ENCODE peak calls at places on chromosome 17, in ten cellular contexts. R is stomach, I is B cell, Z is mesothelial cell of epicardium, A is BJ, L is kidney epithelial cell, C is cardiac fibroblast, K is AG04450, X is choroid plexus epithelial cell, S is omental fat pad. Y is an unnamed sample.

GRCh38 chr17:40343126-40344119 is 21.1 kb downstream of the GJD3 start:
- DNase-seq in S (no peak), C (no peak), K (no peak), R (no peak), X (no peak), A (no peak), Z (no peak), I (peak), L (no peak), Y (no peak)

GRCh38 chr17:59368218-59368857 is 36.9 kb downstream of the YPEL2 start:
- DNase-seq in K (no peak), X (no peak), L (no peak), R (no peak), C (no peak), Z (no peak), A (no peak), S (no peak), I (no peak), Y (no peak)

GRCh38 chr17:3602499-3602898 is 6.7 kb downstream of the TRPV1 start:
- DNase-seq in I (peak), A (no peak), Z (no peak), K (no peak), L (no peak), C (peak), R (no peak), X (peak), S (no peak), Y (no peak)

GRCh38 chr17:45201457-45201856 is 20.2 kb upstream of the FMNL1 start:
- DNase-seq in K (no peak), X (no peak), L (no peak), I (no peak), R (no peak), Z (no peak), S (no peak), C (no peak), A (no peak), Y (no peak)

GRCh38 chr17:45976755-45977505 is 22.1 kb upstream of the STH start:
- DNase-seq in X (peak), S (no peak), C (peak), I (no peak), L (no peak), R (no peak), A (no peak), K (no peak), Z (no peak), Y (no peak)

GRCh38 chr17:47099451-47099986 is 89.6 kb downstream of the CDC27 start:
- DNase-seq in K (no peak), I (no peak), Z (no peak), L (no peak), A (no peak), C (no peak), S (no peak), R (no peak), X (no peak), Y (no peak)

GRCh38 chr17:30433514-30433913 is 43.7 kb upstream of the GOSR1 start:
- DNase-seq in R (peak), L (peak), I (no peak), Z (no peak), K (peak), X (peak), A (peak), S (no peak), C (peak), Y (no peak)

GRCh38 chr17:72472116-72472515 is 351.3 kb downstream of the SOX9 start:
- DNase-seq in R (no peak), K (no peak), S (no peak), Z (no peak), X (no peak), C (no peak), A (no peak), I (no peak), L (no peak), Y (no peak)

GRCh38 chr17:45873728-45874127 is 20.6 kb upstream of the MAPT start:
- DNase-seq in L (no peak), Z (no peak), A (no peak), I (no peak), X (no peak), K (no peak), S (no peak), R (no peak), C (no peak), Y (no peak)

GRCh38 chr17:44367219-44367618 is 3.6 kb upstream of the FAM171A2 start:
- DNase-seq in K (no peak), C (no peak), S (no peak), I (no peak), Z (no peak), L (no peak), X (no peak), A (no peak), R (no peak), Y (no peak)

GRCh38 chr17:66451188-66452149 is 149.1 kb downstream of the PRKCA start:
- DNase-seq in I (no peak), A (no peak), R (peak), K (no peak), C (no peak), Z (no peak), X (no peak), L (no peak), S (no peak), Y (no peak)
- TF ChIP-seq CTCF in I (no peak), A (no peak), R (no peak), K (no peak), C (peak), Z (no peak), X (peak), L (no peak), S (no peak), Y (no peak)

GRCh38 chr17:80800775-80801391 is 190.8 kb upstream of the CHMP6 start:
- DNase-seq in S (no peak), A (no peak), K (no peak), R (no peak), Z (no peak), I (no peak), C (no peak), L (no peak), X (no peak), Y (no peak)
- TF ChIP-seq CTCF in S (no peak), A (no peak), K (no peak), R (no peak), Z (no peak), I (no peak), C (no peak), L (no peak), X (no peak), Y (no peak)

DNA sequence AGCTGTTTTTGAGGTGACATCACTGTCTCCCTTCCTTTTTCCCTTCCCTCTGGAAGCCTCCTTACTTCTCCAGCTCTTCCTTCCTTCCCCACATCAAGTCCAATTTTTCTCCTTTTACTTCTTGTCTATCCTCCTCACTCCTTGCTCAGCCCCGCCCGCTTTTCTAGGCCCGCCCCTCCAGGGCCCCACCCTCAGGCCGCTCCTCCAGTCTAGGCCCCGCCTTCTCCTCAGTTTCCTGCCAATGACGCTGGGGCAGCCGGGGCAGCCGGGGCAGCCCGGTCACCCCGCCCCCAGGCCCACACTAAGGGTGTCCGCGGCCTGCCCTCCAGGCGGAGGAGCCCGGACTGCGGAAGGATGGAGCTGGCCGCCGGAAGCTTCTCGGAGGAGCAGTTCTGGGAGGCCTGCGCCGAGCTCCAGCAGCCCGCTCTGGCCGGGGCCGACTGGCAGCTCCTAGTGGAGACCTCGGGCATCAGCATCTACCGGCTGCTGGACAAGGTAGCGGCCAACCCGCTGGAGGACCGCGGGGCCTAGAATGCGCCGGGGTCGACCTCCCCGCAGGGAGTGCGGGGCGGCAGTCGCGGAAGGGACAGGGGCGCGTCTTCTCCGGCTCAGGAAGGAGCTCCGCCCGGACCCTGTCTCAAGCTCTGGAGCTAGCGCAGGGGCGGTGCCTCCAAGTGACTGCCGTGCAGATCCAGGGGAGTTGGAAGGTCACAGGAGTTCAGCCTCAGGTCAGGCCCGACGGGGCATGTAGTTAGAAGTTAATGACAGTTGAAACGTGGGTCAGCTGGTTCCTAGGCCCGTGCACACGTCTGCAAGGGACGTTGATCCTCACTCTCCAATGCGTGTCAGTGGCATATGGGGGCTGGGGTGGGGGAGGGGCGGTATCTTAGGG is at the start of gene PCTP:
- DNase-seq in Z (peak), X (peak), C (peak), S (peak), R (peak), A (peak), K (peak), L (peak), I (peak), Y (peak)
- TF ChIP-seq CTCF in Z (peak), X (peak), C (peak), S (no peak), R (peak), A (peak), K (peak), L (peak), I (peak), Y (no peak)

DNA sequence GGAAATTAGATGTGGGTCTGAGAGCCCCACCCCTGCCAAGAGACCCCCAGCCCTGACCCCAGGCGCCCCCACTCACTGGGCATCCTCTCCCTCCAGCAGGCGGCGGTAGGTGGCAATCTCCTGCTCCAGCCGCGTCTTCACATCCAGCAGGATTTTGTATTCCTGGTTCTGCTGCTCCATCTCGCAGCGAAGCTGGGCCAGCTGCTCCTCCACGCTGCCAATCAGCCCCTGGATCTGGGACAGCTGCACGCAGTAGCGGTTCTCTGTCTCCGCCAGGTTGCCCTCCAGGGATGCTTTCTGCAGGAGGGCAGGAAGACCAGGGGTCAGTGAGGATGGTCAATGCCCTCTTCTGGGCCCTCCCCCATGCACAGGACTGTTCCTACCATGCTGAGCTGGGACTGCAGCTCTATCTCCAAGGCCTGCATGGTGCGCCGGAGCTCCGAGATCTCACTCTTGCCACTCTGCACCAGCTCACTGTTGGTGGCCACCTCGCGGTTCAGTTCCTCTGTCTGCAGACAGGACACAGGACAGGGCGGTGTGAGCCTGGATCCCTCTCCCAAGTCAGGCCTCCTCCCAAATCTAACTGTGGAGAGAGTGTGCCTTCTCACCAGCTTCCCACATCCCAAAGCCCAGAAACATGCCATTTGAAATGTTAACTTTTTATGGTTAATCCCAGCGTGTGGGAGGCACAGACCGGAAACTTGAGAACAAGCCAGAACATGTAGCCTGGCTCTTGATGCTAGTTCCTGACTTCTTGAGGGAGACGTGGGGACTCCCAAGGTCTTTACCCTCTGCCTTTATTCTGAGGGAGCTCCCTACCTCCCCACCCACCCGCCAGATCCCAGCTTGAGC is 3.6 kb downstream of the KRT17 start:
- DNase-seq in A (peak), S (no peak), K (no peak), X (peak), Z (no peak), R (no peak), C (peak), L (no peak), I (no peak), Y (no peak)
- TF ChIP-seq CTCF in A (peak), S (no peak), K (no peak), X (no peak), Z (no peak), R (no peak), C (no peak), L (no peak), I (no peak), Y (no peak)

GRCh38 chr17:7405882-7406825 is 1.5 kb upstream of the NLGN2 start:
- DNase-seq in K (no peak), Z (no peak), R (no peak), I (no peak), S (no peak), X (no peak), A (no peak), L (no peak), C (no peak), Y (no peak)

GRCh38 chr17:7405413-7405881 is 1.6 kb upstream of the TMEM256 start:
- DNase-seq in S (no peak), L (no peak), X (no peak), C (no peak), K (no peak), Z (no peak), R (no peak), I (no peak), A (no peak), Y (no peak)

GRCh38 chr17:7403902-7404736 is at the start of gene TMEM256:
- DNase-seq in X (peak), Z (peak), L (peak), C (peak), I (peak), A (peak), S (peak), K (peak), R (peak), Y (peak)

GRCh38 chr17:7403043-7403901 is 625 bp downstream of the TMEM256 start:
- DNase-seq in L (no peak), R (peak), X (peak), Z (no peak), K (peak), C (no peak), I (no peak), S (no peak), A (no peak), Y (no peak)

DNA sequence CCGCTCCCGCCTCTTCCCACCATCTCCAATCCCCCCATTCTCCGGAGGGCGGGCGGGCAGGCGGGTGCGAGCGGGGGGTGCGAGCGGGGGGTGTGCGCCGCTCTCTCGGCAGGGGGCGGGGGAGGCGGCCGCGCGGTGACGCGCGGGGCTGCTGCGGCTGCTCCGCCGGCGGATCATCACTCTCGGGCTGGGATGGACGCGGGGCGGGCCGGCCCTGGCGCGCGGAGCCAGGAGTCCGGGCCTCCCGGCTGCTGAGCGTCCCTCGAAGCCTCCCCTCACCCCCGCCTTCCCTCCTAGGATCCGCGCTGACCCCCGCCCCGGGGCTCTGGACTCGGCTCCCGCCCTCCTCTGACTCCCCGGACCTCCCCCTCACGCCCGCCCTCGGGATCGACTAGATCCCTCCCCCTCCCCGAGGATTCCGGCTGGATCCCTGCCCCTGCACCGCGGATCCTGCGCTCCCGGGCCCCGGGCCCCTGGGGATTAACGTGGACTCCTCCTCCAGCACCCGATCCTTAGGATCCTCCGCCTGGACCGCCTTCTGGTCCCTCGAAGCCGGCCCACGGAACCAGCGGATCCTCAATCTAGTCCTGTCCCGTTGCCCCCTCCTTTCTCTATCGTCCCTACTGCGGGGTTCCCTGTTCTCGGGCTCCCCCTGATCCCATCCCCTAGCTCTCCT is 978 bp upstream of the TMEM256 start:
- DNase-seq in R (peak), Z (no peak), A (no peak), X (no peak), C (peak), S (no peak), L (no peak), I (peak), K (no peak), Y (no peak)
- TF ChIP-seq CTCF in R (no peak), Z (no peak), A (no peak), X (no peak), C (no peak), S (no peak), L (no peak), I (no peak), K (no peak), Y (no peak)

GRCh38 chr17:81401727-81402529 is 6.7 kb downstream of the BAHCC1 start:
- DNase-seq in A (no peak), X (peak), Z (no peak), L (no peak), K (no peak), I (peak), C (peak), R (no peak), S (no peak), Y (no peak)
- TF ChIP-seq CTCF in A (peak), X (peak), Z (no peak), L (peak), K (peak), I (peak), C (peak), R (no peak), S (no peak), Y (no peak)

GRCh38 chr17:80979547-80980378 is 11.9 kb upstream of the CHMP6 start:
- DNase-seq in C (no peak), L (no peak), X (no peak), R (no peak), I (no peak), K (no peak), Z (no peak), A (no peak), S (no peak), Y (no peak)

GRCh38 chr17:80978499-80979497 is 12.8 kb upstream of the CHMP6 start:
- DNase-seq in L (no peak), C (no peak), K (no peak), A (no peak), X (no peak), R (no peak), I (no peak), S (no peak), Z (no peak), Y (no peak)

GRCh38 chr17:80977172-80977571 is 14.5 kb upstream of the CHMP6 start:
- DNase-seq in C (no peak), X (no peak), K (no peak), L (no peak), A (no peak), I (no peak), Z (no peak), S (no peak), R (no peak), Y (no peak)

GRCh38 chr17:80980397-80981061 is 11.1 kb upstream of the CHMP6 start:
- DNase-seq in L (no peak), I (no peak), Z (no peak), R (no peak), A (no peak), X (no peak), C (no peak), K (no peak), S (no peak), Y (no peak)

GRCh38 chr17:80976718-80977117 is 14.9 kb upstream of the CHMP6 start:
- DNase-seq in K (no peak), I (no peak), L (no peak), A (no peak), R (no peak), Z (no peak), S (no peak), C (no peak), X (no peak), Y (no peak)
- TF ChIP-seq CTCF in K (no peak), I (no peak), L (no peak), A (no peak), R (no peak), Z (no peak), S (no peak), C (no peak), X (no peak), Y (no peak)

GRCh38 chr17:50177476-50177875 is 11.7 kb downstream of the SGCA start:
- DNase-seq in L (no peak), I (no peak), R (no peak), K (no peak), X (peak), A (no peak), Z (no peak), S (no peak), C (no peak), Y (no peak)
- TF ChIP-seq CTCF in L (no peak), I (no peak), R (no peak), K (no peak), X (no peak), A (no peak), Z (no peak), S (no peak), C (no peak), Y (no peak)

Y was measured in natural killer cell.